ENCODE peak calls at places on chromosomes 1 and 21, in eight cellular contexts. N, Y, C, X, M, S, G and Z are unnamed samples.

GRCh38 chr1:66752000-66752592 is at the start of gene DYNLT5:
- DNase-seq in N (peak), Y (no peak), C (no peak), X (no peak), M (peak), S (no peak), G (peak), Z (peak)

GRCh38 chr1:85297855-85298629 is 21.6 kb upstream of the BCL10 start:
- DNase-seq in N (peak), Y (peak), C (peak), X (peak), M (peak), S (peak), G (no peak), Z (no peak)

GRCh38 chr1:52423771-52424170 is 19.4 kb downstream of the PRPF38A start:
- DNase-seq in N (no peak), Y (peak), C (no peak), X (no peak), M (no peak), S (no peak), G (peak), Z (no peak)

GRCh38 chr1:85494957-85495266 is 30.0 kb upstream of the DDAH1 start:
- DNase-seq in N (peak), Y (no peak), C (peak), X (no peak), M (no peak), S (no peak), G (peak), Z (no peak)

GRCh38 chr1:177620636-177621190 is 349.1 kb downstream of the SEC16B start:
- DNase-seq in N (peak), Y (no peak), C (no peak), X (peak), M (no peak), S (no peak), G (no peak), Z (no peak)

GRCh38 chr1:156076609-156077429 is 5.4 kb downstream of the MEX3A start:
- DNase-seq in N (peak), Y (no peak), C (no peak), X (no peak), M (peak), S (no peak), G (no peak), Z (no peak)

GRCh38 chr1:32052887-32053286 is 19.9 kb upstream of the TMEM39B start:
- DNase-seq in N (peak), Y (no peak), C (peak), X (no peak), M (no peak), S (no peak), G (no peak), Z (no peak)

GRCh38 chr1:109910963-109911798 is 532 bp downstream of the CSF1 start:
- DNase-seq in N (no peak), Y (peak), C (no peak), X (no peak), M (peak), S (peak), G (no peak), Z (peak)

GRCh38 chr1:204624631-204625216 is 60.8 kb downstream of the LRRN2 start:
- DNase-seq in N (no peak), Y (no peak), C (no peak), X (no peak), M (no peak), S (no peak), G (peak), Z (no peak)

GRCh38 chr1:171645553-171646336 is 6.7 kb downstream of the MYOC start:
- DNase-seq in N (peak), Y (no peak), C (peak), X (no peak), M (no peak), S (no peak), G (no peak), Z (peak)

GRCh38 chr21:18164483-18164882 is 80.2 kb upstream of the CHODL start:
- DNase-seq in N (no peak), Y (no peak), C (no peak), X (no peak), M (no peak), S (no peak), G (no peak), Z (no peak)

GRCh38 chr1:226637147-226637935 is 88.8 kb downstream of the STUM start:
- DNase-seq in N (peak), Y (no peak), C (no peak), X (no peak), M (no peak), S (no peak), G (no peak), Z (peak)